ENCODE peak calls at places on chromosomes 13 and 19, in six cellular contexts. M is Peyer's patch, G is IMR-90, N is psoas muscle, F is stomach, T is bronchial epithelial cell. K is an unnamed sample.

GRCh38 chr13:44972956-44973581 is 16.2 kb downstream of the NUFIP1 start:
- DNase-seq in G (peak), T (peak), F (no peak), M (no peak), N (no peak), K (no peak)

GRCh38 chr19:45470147-45471081 is 2.6 kb downstream of the FOSB start:
- DNase-seq in F (no peak), T (peak), G (peak), M (no peak), N (peak), K (no peak)

GRCh38 chr13:39835253-39835652 is 179.8 kb downstream of the COG6 start:
- DNase-seq in G (no peak), T (no peak), N (no peak), M (no peak), F (no peak), K (no peak)

GRCh38 chr13:53201454-53202225 is 173.0 kb downstream of the OLFM4 start:
- DNase-seq in M (no peak), F (no peak), N (peak), T (no peak), G (no peak), K (peak)

GRCh38 chr13:77946522-77946921 is 27.9 kb upstream of the EDNRB start:
- DNase-seq in N (no peak), G (no peak), M (no peak), F (no peak), T (no peak), K (no peak)

GRCh38 chr19:38975861-38976271 is 324 bp upstream of the FBXO17 start:
- DNase-seq in T (no peak), N (no peak), F (no peak), M (no peak), G (peak), K (no peak)

GRCh38 chr19:9741476-9742171 is 26.9 kb downstream of the ZNF846 start:
- DNase-seq in N (no peak), G (peak), T (peak), M (no peak), F (no peak), K (no peak)

GRCh38 chr13:67557642-67558241 is 327.6 kb upstream of the PCDH9 start:
- DNase-seq in N (no peak), F (no peak), M (no peak), G (no peak), T (no peak), K (no peak)

GRCh38 chr13:96898212-96898611 is 96.1 kb downstream of the OXGR1 start:
- DNase-seq in N (no peak), G (no peak), F (no peak), M (no peak), T (peak), K (no peak)

GRCh38 chr13:96984061-96984508 is 10.2 kb downstream of the OXGR1 start:
- DNase-seq in F (peak), N (no peak), M (no peak), T (peak), G (no peak), K (no peak)

GRCh38 chr19:43727593-43727853 is 11.6 kb downstream of the IRGC start:
- DNase-seq in G (no peak), T (no peak), M (no peak), F (no peak), N (no peak), K (no peak)

GRCh38 chr19:50292216-50292827 is 36.9 kb downstream of the KCNC3 start:
- DNase-seq in T (no peak), N (no peak), F (no peak), G (no peak), M (no peak), K (no peak)

GRCh38 chr13:103067751-103068563 is 1.7 kb upstream of the SLC10A2 start:
- DNase-seq in F (no peak), G (no peak), M (no peak), T (peak), N (no peak), K (no peak)

GRCh38 chr13:48235814-48236135 is 2.8 kb downstream of the ITM2B start:
- DNase-seq in N (no peak), F (no peak), M (no peak), G (no peak), T (no peak), K (no peak)

GRCh38 chr13:48542581-48543341 is 9.9 kb upstream of the RCBTB2 start:
- DNase-seq in G (peak), F (peak), N (peak), T (no peak), M (no peak), K (no peak)

GRCh38 chr19:29965529-29965928 is 23.5 kb downstream of the URI1 start:
- DNase-seq in N (no peak), F (no peak), T (peak), G (peak), M (no peak), K (no peak)

GRCh38 chr13:60311527-60311926 is 85.5 kb upstream of the TDRD3 start:
- DNase-seq in N (no peak), G (no peak), F (no peak), T (no peak), M (no peak), K (no peak)

GRCh38 chr19:57633832-57634131 is 814 bp downstream of the ZNF211 start:
- DNase-seq in N (no peak), F (no peak), M (no peak), G (no peak), T (no peak), K (no peak)

GRCh38 chr19:58150328-58150921 is at the start of gene ZNF329:
- DNase-seq in F (peak), G (peak), N (peak), T (peak), M (peak), K (peak)

GRCh38 chr13:38814331-38814730 is 127.5 kb downstream of the FREM2 start:
- DNase-seq in N (no peak), M (no peak), F (peak), T (peak), G (no peak), K (no peak)

GRCh38 chr13:80873589-80873988 is 532.7 kb upstream of the SPRY2 start:
- DNase-seq in T (peak), M (no peak), G (no peak), F (no peak), N (no peak), K (no peak)

GRCh38 chr13:28679628-28680027 is 20.7 kb downstream of the POMP start:
- DNase-seq in F (no peak), G (peak), T (peak), N (no peak), M (no peak), K (no peak)

GRCh38 chr13:110388141-110388943 is 81.3 kb downstream of the COL4A2 start:
- DNase-seq in N (peak), T (peak), G (peak), M (no peak), F (no peak), K (no peak)

GRCh38 chr13:73687087-73687486 is 447.1 kb downstream of the KLF12 start:
- DNase-seq in G (no peak), M (no peak), T (no peak), F (no peak), N (no peak), K (no peak)

GRCh38 chr19:3626473-3627350 is at the start of gene CACTIN:
- DNase-seq in M (peak), N (peak), T (peak), F (peak), G (peak), K (peak)

GRCh38 chr19:3834349-3835054 is 34.3 kb downstream of the ZFR2 start:
- DNase-seq in F (no peak), T (no peak), G (no peak), N (no peak), M (no peak), K (no peak)

GRCh38 chr19:53091413-53091812 is 11.8 kb downstream of the ZNF160 start:
- DNase-seq in G (no peak), M (no peak), N (no peak), F (no peak), T (no peak), K (no peak)
- TF ChIP-seq CTCF in G (no peak), M (no peak), N (no peak), F (no peak), T (no peak), K (no peak)

DNA sequence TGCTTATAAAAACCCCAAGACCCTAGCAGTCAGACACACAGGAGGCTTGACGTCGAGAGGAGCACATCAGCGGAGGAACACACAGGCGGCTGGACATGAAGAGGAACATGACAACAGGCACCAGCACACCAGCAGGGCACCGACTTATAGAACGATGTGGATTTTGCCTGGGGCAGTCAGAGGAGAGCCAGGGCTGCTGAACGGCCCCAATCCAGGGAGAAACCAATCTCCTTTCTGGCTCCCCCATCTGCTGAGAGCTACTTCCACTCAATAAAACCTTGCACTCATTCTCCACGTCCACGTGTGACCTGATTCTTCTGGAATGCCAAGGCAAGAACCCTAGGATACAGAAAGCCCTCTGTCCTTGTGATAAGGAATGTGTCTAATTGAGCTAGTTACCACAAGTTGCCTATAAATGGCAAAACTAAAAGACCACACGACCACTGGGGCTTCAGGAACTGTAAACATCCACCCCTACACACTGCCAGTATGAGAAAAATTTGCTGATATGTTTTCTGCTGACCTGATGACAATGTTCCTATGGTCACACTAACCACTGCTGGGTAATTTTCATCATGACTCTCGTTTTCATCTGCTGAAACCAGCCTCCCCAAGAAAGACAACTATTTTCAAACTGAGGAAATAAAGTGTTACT is 35.8 kb upstream of the CEACAM21 start:
- DNase-seq in T (no peak), N (no peak), G (no peak), F (no peak), M (no peak), K (no peak)
- TF ChIP-seq CTCF in T (no peak), N (no peak), G (no peak), F (no peak), M (no peak), K (no peak)

DNA sequence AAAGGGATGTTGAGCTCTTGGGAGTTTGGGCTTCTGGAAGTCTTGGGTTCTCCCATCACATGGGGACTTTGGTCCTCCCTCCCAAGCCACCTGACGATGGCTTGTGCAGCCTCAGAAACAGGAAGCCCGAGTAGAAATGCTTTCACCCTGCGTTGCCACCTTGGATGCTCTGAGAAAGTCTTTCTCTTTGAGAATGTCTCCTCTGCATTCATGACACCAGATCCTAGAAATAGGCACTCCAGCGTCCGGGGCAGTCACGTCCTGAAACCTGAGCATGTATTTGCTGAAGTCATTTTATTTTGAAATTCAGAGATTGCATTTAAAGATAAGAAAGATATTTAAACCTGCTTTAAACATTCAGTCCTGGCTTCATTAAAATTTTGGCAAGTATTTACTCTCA is 34.4 kb downstream of the CUL4A start:
- DNase-seq in N (no peak), F (no peak), T (no peak), G (no peak), M (no peak), K (no peak)
- TF ChIP-seq CTCF in N (no peak), F (no peak), T (no peak), G (no peak), M (no peak), K (no peak)

DNA sequence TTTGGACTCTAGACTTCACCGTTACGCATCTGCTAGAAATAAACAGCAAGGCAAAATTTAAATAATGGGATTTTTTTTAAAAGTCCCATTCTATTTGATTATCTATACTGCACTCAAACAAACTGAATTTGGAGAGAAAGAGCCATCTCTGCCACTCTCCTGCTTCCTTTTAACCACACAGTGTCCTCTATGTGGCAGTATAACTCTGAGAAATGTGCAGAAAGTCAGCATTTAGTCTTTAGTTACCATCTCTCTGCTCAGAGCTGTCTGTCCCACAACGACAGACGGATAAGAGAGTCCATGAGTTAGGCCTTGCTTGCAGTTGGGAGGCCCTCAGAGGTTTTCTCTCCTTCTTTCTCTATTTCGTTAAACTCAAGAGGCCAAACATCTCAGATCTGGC is 21.2 kb downstream of the CCNA1 start:
- DNase-seq in F (no peak), T (peak), M (no peak), N (no peak), G (peak), K (no peak)
- TF ChIP-seq CTCF in F (no peak), T (peak), M (no peak), N (peak), G (peak), K (peak)

DNA sequence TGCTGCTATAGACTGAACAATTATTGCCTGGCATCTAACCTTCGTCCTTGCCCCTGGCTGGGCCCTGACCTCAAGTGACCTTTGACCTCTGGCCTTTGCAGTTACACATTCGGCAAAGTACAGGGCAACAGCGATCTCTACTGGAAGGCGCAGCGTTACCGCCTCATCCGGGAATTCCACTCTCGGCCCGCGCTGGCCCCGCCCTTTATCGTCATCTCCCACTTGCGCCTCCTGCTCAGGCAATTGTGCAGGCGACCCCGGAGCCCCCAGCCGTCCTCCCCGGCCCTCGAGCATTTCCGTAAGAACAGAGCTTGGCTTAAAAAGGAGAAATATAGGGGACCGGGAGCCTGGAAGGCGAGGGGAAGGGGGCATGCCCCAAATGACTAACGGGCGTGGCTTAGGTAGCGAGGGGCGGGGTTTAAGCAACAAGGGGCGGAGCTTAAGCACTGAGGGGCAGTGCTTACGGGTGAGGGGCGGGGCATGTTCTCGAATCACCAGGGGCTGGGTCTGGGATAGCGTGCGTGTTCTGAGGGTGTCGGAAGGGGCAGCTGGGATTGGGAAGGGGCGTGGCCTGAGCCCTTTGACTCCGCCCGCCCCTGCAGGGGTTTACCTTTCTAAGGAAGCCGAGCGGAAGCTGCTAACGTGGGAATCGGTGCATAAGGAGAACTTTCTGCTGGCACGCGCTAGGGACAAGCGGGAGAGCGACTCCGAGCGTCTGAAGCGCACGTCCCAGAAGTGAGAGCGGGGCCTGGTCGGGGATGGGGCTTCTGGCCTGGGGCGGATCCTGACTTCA is 52.7 kb downstream of the TRPM4 start:
- DNase-seq in T (no peak), F (no peak), G (no peak), M (no peak), N (no peak), K (no peak)
- TF ChIP-seq CTCF in T (no peak), F (no peak), G (no peak), M (no peak), N (no peak), K (no peak)

GRCh38 chr19:55141696-55142095 is 7.3 kb downstream of the TNNT1 start:
- DNase-seq in G (no peak), F (no peak), N (no peak), T (no peak), M (no peak), K (no peak)
- TF ChIP-seq CTCF in G (no peak), F (no peak), N (no peak), T (no peak), M (no peak), K (no peak)

DNA sequence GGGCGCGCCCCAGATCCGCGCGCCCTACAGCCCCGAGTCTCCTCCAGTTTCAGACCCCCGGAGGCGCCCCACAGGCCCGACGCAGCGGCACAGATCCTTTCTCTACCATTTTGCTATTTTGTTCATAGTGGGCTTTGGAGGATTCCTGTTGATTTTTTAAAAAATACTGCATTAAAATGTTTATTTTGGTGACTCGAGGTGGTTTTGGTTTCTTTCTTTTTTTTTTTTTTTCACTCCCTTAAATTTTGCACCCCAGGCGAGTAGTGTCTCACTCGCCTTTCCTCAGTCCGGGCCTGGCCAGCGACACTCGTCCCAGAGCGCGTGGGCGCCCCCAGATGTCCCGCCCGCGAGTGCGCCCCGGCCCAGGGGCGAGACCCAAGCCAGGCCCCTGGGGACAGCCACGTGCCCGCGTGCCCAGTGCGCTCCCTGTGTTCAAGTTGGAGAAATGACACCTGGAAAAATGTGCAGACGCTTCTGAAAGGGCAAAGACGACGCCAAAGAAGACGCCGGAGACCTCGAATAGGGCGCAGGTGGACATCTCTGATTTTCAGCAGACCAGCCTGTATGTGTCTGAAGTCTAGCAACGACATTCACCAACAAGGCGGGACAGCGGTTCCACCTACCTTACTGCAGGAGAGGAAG is 478 bp upstream of the INSR start:
- DNase-seq in T (no peak), G (peak), M (peak), F (peak), N (peak), K (no peak)
- TF ChIP-seq CTCF in T (no peak), G (peak), M (peak), F (peak), N (peak), K (peak)

GRCh38 chr19:2479556-2480194 is 3.7 kb downstream of the GADD45B start:
- DNase-seq in M (no peak), G (no peak), N (no peak), T (no peak), F (no peak), K (no peak)
- TF ChIP-seq CTCF in M (peak), G (no peak), N (no peak), T (peak), F (no peak), K (no peak)

GRCh38 chr19:489418-490196 is 6.7 kb upstream of the MADCAM1 start:
- DNase-seq in M (no peak), F (no peak), G (peak), T (no peak), N (peak), K (no peak)
- TF ChIP-seq CTCF in M (no peak), F (no peak), G (no peak), T (peak), N (no peak), K (no peak)

GRCh38 chr13:94776300-94776699 is 64.0 kb upstream of the SOX21 start:
- DNase-seq in T (no peak), M (no peak), G (no peak), N (no peak), F (no peak), K (no peak)
- TF ChIP-seq CTCF in T (no peak), M (no peak), G (no peak), N (no peak), F (no peak), K (no peak)